ENCODE peak calls at places on chromosomes 1 and 21, in six cellular contexts. D, G, S, C, E and T are unnamed samples.

GRCh38 chr1:106978477-106979322 is 77.8 kb upstream of the PRMT6 start:
- DNase-seq in D (no peak), E (no peak), S (peak), C (peak), G (no peak), T (peak)

GRCh38 chr1:202287196-202287595 is 54.5 kb downstream of the UBE2T start:
- DNase-seq in S (no peak), E (no peak), G (no peak), C (no peak), D (no peak), T (no peak)

GRCh38 chr1:32533792-32534327 is 5.4 kb upstream of the ZBTB8A start:
- DNase-seq in G (no peak), C (no peak), D (no peak), E (no peak), S (no peak), T (no peak)

GRCh38 chr21:25283720-25284119 is 323.6 kb downstream of the MRPL39 start:
- DNase-seq in D (no peak), S (no peak), C (no peak), G (no peak), E (peak), T (peak)

GRCh38 chr21:45892156-45892919 is 89.2 kb upstream of the COL6A1 start:
- DNase-seq in G (peak), C (no peak), E (no peak), S (no peak), D (no peak), T (no peak)

GRCh38 chr1:162908780-162909179 is 47.8 kb upstream of the CCDC190 start:
- DNase-seq in S (no peak), E (peak), D (no peak), C (no peak), G (peak), T (peak)

GRCh38 chr1:220124542-220124941 is 30.6 kb downstream of the IARS2 start:
- DNase-seq in G (no peak), E (peak), D (no peak), C (no peak), S (no peak), T (peak)

GRCh38 chr21:46081862-46082637 is 15.9 kb upstream of the COL6A2 start:
- DNase-seq in S (no peak), D (no peak), G (no peak), E (no peak), C (no peak), T (no peak)

GRCh38 chr1:200224315-200224714 is 185.5 kb downstream of the ZNF281 start:
- DNase-seq in D (no peak), C (no peak), G (no peak), S (no peak), E (peak), T (peak)

GRCh38 chr1:2449636-2450454 is 26.2 kb upstream of the PLCH2 start:
- DNase-seq in E (no peak), C (no peak), D (no peak), S (no peak), G (no peak), T (no peak)

GRCh38 chr1:240474133-240474614 is 137.8 kb downstream of the GREM2 start:
- DNase-seq in S (no peak), G (no peak), E (peak), C (no peak), D (no peak), T (peak)

GRCh38 chr1:44084998-44085675 is 33.5 kb upstream of the KLF17 start:
- DNase-seq in D (no peak), C (no peak), S (no peak), E (peak), G (peak), T (peak)

GRCh38 chr1:66239834-66240233 is 294.1 kb upstream of the SGIP1 start:
- DNase-seq in S (no peak), D (no peak), G (no peak), E (no peak), C (no peak), T (no peak)
- TF ChIP-seq CTCF in S (no peak), D (no peak), G (no peak), E (no peak), C (no peak), T (no peak)

GRCh38 chr1:84753516-84754375 is 63.5 kb upstream of the SSX2IP start:
- DNase-seq in C (peak), D (peak), E (peak), S (peak), G (peak), T (peak)
- H3K4me3 ChIP-seq in C (peak), D (no peak), E (no peak), S (no peak), G (no peak), T (no peak)

GRCh38 chr1:6783221-6783620 is 2.0 kb upstream of the CAMTA1 start:
- DNase-seq in E (no peak), G (no peak), C (no peak), S (no peak), D (no peak), T (no peak)
- TF ChIP-seq CTCF in E (no peak), G (no peak), C (peak), S (no peak), D (no peak), T (no peak)

DNA sequence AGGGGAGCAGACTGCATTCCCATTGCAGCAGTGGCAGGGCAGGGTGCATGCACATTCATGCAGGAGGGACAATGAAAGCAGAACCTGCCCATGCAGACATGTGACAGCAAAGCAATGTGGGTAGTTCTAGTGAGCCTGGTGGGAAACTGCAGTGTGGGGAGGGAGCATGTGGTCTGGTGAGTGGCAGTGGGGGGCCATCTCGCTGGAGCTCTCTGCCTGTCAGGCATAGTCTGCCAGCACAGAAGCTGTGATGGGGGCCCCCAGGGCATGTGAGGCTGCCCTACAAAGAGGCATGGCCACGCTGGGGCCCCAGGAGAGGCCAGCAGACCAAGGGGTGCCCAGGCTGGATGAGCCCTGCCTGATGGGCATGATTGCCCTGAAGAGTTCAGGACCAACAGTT is 579.7 kb downstream of the PTPRC start:
- DNase-seq in G (no peak), D (no peak), C (no peak), E (no peak), S (no peak), T (no peak)
- H3K4me3 ChIP-seq in G (no peak), D (no peak), C (no peak), E (no peak), S (no peak), T (no peak)

DNA sequence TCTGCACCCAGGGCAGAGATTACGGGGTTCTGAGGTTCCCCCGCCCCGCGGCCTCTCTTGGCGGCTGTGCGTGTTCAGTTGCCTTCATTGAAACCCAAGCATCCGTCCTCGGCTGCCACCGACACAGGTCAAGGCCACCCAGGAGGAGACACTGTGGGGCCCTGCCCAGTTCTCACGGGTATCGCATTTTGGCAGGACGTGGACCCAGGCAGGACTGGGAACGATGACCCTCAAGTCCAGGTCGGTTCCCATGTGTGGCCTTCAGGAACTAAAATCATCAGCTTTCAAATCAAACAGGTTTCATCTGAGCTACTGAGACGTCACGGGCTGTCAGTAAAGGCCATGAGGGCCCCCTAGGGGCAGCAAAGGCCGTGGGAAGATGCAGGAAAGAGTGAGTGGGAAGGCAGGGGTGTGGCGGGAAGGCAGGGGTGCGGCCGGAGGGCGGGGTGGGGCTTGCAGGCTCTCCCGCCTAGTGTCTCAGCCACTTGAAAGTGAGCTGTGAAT is 7.0 kb upstream of the C1orf174 start:
- DNase-seq in C (peak), D (no peak), E (no peak), G (no peak), S (no peak), T (no peak)
- TF ChIP-seq CTCF in C (no peak), D (no peak), E (no peak), G (no peak), S (no peak), T (no peak)

DNA sequence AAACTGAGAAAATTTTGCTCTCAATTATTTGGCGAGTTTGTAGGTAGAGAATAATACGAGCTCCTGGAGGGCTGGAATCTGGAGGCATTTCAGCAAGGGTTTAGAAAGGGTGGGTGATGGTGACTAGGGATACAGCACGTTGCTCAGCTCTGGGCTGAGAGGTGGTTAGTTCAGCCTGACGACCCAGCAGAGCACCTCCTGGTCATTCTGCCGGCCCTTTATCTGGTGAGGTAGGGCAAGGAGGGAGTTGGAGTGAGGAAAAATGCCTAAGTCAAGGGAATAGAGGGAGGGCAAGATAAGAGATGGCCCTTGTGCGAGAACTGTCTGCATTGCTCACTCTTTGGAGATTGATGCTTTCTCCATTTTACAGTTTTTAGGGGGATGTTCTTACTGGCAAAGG is 19.1 kb downstream of the GALNT2 start:
- DNase-seq in E (peak), D (no peak), G (no peak), S (no peak), C (no peak), T (no peak)
- H3K4me3 ChIP-seq in E (no peak), D (no peak), G (no peak), S (no peak), C (no peak), T (no peak)

GRCh38 chr1:231626951-231627614 is 493 bp downstream of the DISC1 start:
- DNase-seq in C (peak), E (no peak), D (peak), G (peak), S (peak), T (peak)
- TF ChIP-seq CTCF in C (no peak), E (no peak), D (no peak), G (no peak), S (no peak), T (no peak)

GRCh38 chr1:62908168-62908567 is 124.2 kb downstream of the ATG4C start:
- DNase-seq in C (no peak), S (no peak), E (no peak), D (no peak), G (no peak), T (no peak)

GRCh38 chr1:62905872-62906271 is 121.9 kb downstream of the ATG4C start:
- DNase-seq in E (no peak), D (no peak), G (no peak), C (no peak), S (no peak), T (no peak)

GRCh38 chr1:62904537-62904936 is 120.6 kb downstream of the ATG4C start:
- DNase-seq in C (no peak), S (no peak), D (no peak), G (no peak), E (no peak), T (no peak)

GRCh38 chr1:62905309-62905708 is 121.4 kb downstream of the ATG4C start:
- DNase-seq in S (no peak), E (no peak), D (no peak), G (no peak), C (no peak), T (no peak)

GRCh38 chr1:62906428-62906886 is 122.5 kb downstream of the ATG4C start:
- DNase-seq in C (peak), S (no peak), G (no peak), E (no peak), D (no peak), T (peak)
- H3K4me3 ChIP-seq in C (no peak), S (no peak), G (no peak), E (no peak), D (no peak), T (no peak)

DNA sequence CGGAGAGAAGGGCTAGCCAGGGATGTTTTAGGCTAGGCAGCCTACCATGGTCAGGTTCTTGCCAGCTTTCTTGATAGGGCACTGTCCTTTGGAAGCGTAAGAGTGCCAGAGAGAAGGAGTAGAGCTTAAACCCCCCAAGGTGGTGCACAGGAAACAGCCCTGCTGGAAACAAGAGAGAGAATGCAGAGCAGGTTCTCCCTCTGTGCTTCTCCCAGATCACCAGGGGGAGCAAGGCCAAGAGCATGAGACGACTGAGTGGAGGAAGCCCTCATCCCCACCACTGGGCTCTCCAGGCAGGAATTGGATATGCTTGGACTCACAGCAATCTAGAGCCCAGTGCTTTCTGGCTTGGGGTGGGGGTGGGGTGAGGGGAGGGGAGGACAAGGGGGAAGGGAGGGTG is 49.8 kb downstream of the ATP2B4 start:
- DNase-seq in S (no peak), C (no peak), E (no peak), G (no peak), D (no peak), T (no peak)
- TF ChIP-seq CTCF in S (no peak), C (no peak), E (no peak), G (no peak), D (no peak), T (no peak)

DNA sequence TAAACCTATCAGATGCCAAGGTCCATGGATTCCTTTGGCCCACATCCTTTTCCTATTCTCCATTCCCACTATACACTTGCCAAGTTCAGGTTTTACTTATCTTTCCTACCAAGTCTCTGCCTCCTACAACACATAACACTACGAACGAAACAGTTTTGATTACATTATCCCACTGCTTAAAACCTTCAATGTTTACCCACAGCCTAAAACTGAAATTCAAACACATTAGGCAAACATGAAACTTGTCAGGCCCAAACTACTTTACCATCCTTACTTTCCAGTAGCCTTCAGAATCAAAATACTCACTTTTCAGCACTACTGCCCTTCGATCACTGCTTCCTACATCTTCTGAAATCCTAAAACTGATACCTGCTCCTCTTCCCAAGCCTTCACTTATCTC is 3.0 kb downstream of the SCAF4 start:
- DNase-seq in E (no peak), S (no peak), C (no peak), G (no peak), D (no peak), T (no peak)
- H3K4me3 ChIP-seq in E (no peak), S (no peak), C (peak), G (no peak), D (no peak), T (no peak)